ENCODE peak calls at places on chromosome 9, in nine cellular contexts. One of them, this sample, is unnamed.

GRCh38 chr9:114678847-114679246 is 3.1 kb downstream of the TEX48 start:
- DNase-seq in stimulated activated naive CD8-positive, alpha-beta T cell treated with anti-CD3 and anti-CD28 coated beads, Interleukin-15, Interleukin-2, amounts not matched to agents 100 U/mL and 50 U/mL, for 24 hours: no peak
- DNase-seq in HT-29: no peak
- DNase-seq in AG09309: no peak
- DNase-seq in SK-N-DZ: no peak
- DNase-seq in tibial nerve: no peak
- DNase-seq in activated CD4-positive, alpha-beta T cell treated with anti-CD3 and anti-CD28 coated beads for 4 hours: no peak
- DNase-seq in AML-193: no peak
- DNase-seq in right lobe of liver: no peak
- DNase-seq in this sample: no peak

GRCh38 chr9:129140397-129141065 is 29.3 kb downstream of the PTPA start:
- DNase-seq in stimulated activated naive CD8-positive, alpha-beta T cell treated with anti-CD3 and anti-CD28 coated beads, Interleukin-15, Interleukin-2, amounts not matched to agents 100 U/mL and 50 U/mL, for 24 hours: peak
- DNase-seq in HT-29: peak
- DNase-seq in AG09309: no peak
- DNase-seq in SK-N-DZ: peak
- DNase-seq in tibial nerve: no peak
- DNase-seq in activated CD4-positive, alpha-beta T cell treated with anti-CD3 and anti-CD28 coated beads for 4 hours: peak
- DNase-seq in AML-193: no peak
- DNase-seq in right lobe of liver: no peak
- DNase-seq in this sample: no peak

GRCh38 chr9:131490514-131490913 is 12.2 kb upstream of the POMT1 start:
- DNase-seq in stimulated activated naive CD8-positive, alpha-beta T cell treated with anti-CD3 and anti-CD28 coated beads, Interleukin-15, Interleukin-2, amounts not matched to agents 100 U/mL and 50 U/mL, for 24 hours: no peak
- DNase-seq in HT-29: no peak
- DNase-seq in AG09309: no peak
- DNase-seq in SK-N-DZ: no peak
- DNase-seq in tibial nerve: no peak
- DNase-seq in activated CD4-positive, alpha-beta T cell treated with anti-CD3 and anti-CD28 coated beads for 4 hours: no peak
- DNase-seq in AML-193: no peak
- DNase-seq in right lobe of liver: no peak
- DNase-seq in this sample: no peak

GRCh38 chr9:99361827-99362226 is 139.7 kb downstream of the SEC61B start:
- DNase-seq in stimulated activated naive CD8-positive, alpha-beta T cell treated with anti-CD3 and anti-CD28 coated beads, Interleukin-15, Interleukin-2, amounts not matched to agents 100 U/mL and 50 U/mL, for 24 hours: no peak
- DNase-seq in HT-29: no peak
- DNase-seq in AG09309: no peak
- DNase-seq in SK-N-DZ: no peak
- DNase-seq in tibial nerve: no peak
- DNase-seq in activated CD4-positive, alpha-beta T cell treated with anti-CD3 and anti-CD28 coated beads for 4 hours: no peak
- DNase-seq in AML-193: no peak
- DNase-seq in right lobe of liver: no peak
- DNase-seq in this sample: no peak

GRCh38 chr9:89380437-89381307 is 62.4 kb downstream of the SECISBP2 start:
- DNase-seq in stimulated activated naive CD8-positive, alpha-beta T cell treated with anti-CD3 and anti-CD28 coated beads, Interleukin-15, Interleukin-2, amounts not matched to agents 100 U/mL and 50 U/mL, for 24 hours: no peak
- DNase-seq in HT-29: no peak
- DNase-seq in AG09309: no peak
- DNase-seq in SK-N-DZ: no peak
- DNase-seq in tibial nerve: no peak
- DNase-seq in activated CD4-positive, alpha-beta T cell treated with anti-CD3 and anti-CD28 coated beads for 4 hours: no peak
- DNase-seq in AML-193: no peak
- DNase-seq in right lobe of liver: no peak
- DNase-seq in this sample: no peak

GRCh38 chr9:22171691-22172090 is 162.6 kb upstream of the CDKN2B start:
- DNase-seq in stimulated activated naive CD8-positive, alpha-beta T cell treated with anti-CD3 and anti-CD28 coated beads, Interleukin-15, Interleukin-2, amounts not matched to agents 100 U/mL and 50 U/mL, for 24 hours: no peak
- DNase-seq in HT-29: no peak
- DNase-seq in AG09309: no peak
- DNase-seq in SK-N-DZ: no peak
- DNase-seq in tibial nerve: no peak
- DNase-seq in activated CD4-positive, alpha-beta T cell treated with anti-CD3 and anti-CD28 coated beads for 4 hours: no peak
- DNase-seq in AML-193: no peak
- DNase-seq in right lobe of liver: no peak
- DNase-seq in this sample: no peak

GRCh38 chr9:89464991-89465390 is 32.9 kb downstream of the SEMA4D start:
- DNase-seq in stimulated activated naive CD8-positive, alpha-beta T cell treated with anti-CD3 and anti-CD28 coated beads, Interleukin-15, Interleukin-2, amounts not matched to agents 100 U/mL and 50 U/mL, for 24 hours: no peak
- DNase-seq in HT-29: no peak
- DNase-seq in AG09309: no peak
- DNase-seq in SK-N-DZ: no peak
- DNase-seq in tibial nerve: no peak
- DNase-seq in activated CD4-positive, alpha-beta T cell treated with anti-CD3 and anti-CD28 coated beads for 4 hours: no peak
- DNase-seq in AML-193: peak
- DNase-seq in right lobe of liver: no peak
- DNase-seq in this sample: no peak

GRCh38 chr9:137757613-137758029 is 120.0 kb upstream of the CACNA1B start:
- DNase-seq in stimulated activated naive CD8-positive, alpha-beta T cell treated with anti-CD3 and anti-CD28 coated beads, Interleukin-15, Interleukin-2, amounts not matched to agents 100 U/mL and 50 U/mL, for 24 hours: peak
- DNase-seq in HT-29: no peak
- DNase-seq in AG09309: peak
- DNase-seq in SK-N-DZ: no peak
- DNase-seq in tibial nerve: no peak
- DNase-seq in activated CD4-positive, alpha-beta T cell treated with anti-CD3 and anti-CD28 coated beads for 4 hours: peak
- DNase-seq in AML-193: no peak
- DNase-seq in right lobe of liver: no peak
- DNase-seq in this sample: no peak

GRCh38 chr9:127085186-127085585 is 37.2 kb downstream of the ANGPTL2 start:
- DNase-seq in stimulated activated naive CD8-positive, alpha-beta T cell treated with anti-CD3 and anti-CD28 coated beads, Interleukin-15, Interleukin-2, amounts not matched to agents 100 U/mL and 50 U/mL, for 24 hours: no peak
- DNase-seq in HT-29: no peak
- DNase-seq in AG09309: no peak
- DNase-seq in SK-N-DZ: no peak
- DNase-seq in tibial nerve: no peak
- DNase-seq in activated CD4-positive, alpha-beta T cell treated with anti-CD3 and anti-CD28 coated beads for 4 hours: no peak
- DNase-seq in AML-193: no peak
- DNase-seq in right lobe of liver: no peak
- DNase-seq in this sample: no peak

GRCh38 chr9:114385412-114386181 is 2.2 kb downstream of the AKNA start:
- DNase-seq in stimulated activated naive CD8-positive, alpha-beta T cell treated with anti-CD3 and anti-CD28 coated beads, Interleukin-15, Interleukin-2, amounts not matched to agents 100 U/mL and 50 U/mL, for 24 hours: peak
- DNase-seq in HT-29: no peak
- DNase-seq in AG09309: peak
- DNase-seq in SK-N-DZ: no peak
- DNase-seq in tibial nerve: peak
- DNase-seq in activated CD4-positive, alpha-beta T cell treated with anti-CD3 and anti-CD28 coated beads for 4 hours: peak
- DNase-seq in AML-193: peak
- DNase-seq in right lobe of liver: peak
- DNase-seq in this sample: peak

GRCh38 chr9:29290519-29290918 is 1717.2 kb upstream of the C9orf72 start:
- DNase-seq in stimulated activated naive CD8-positive, alpha-beta T cell treated with anti-CD3 and anti-CD28 coated beads, Interleukin-15, Interleukin-2, amounts not matched to agents 100 U/mL and 50 U/mL, for 24 hours: no peak
- DNase-seq in HT-29: no peak
- DNase-seq in AG09309: no peak
- DNase-seq in SK-N-DZ: no peak
- DNase-seq in tibial nerve: no peak
- DNase-seq in activated CD4-positive, alpha-beta T cell treated with anti-CD3 and anti-CD28 coated beads for 4 hours: no peak
- DNase-seq in AML-193: peak
- DNase-seq in right lobe of liver: no peak
- DNase-seq in this sample: no peak

GRCh38 chr9:94135222-94135621 is 51.0 kb downstream of the PTPDC1 start:
- DNase-seq in stimulated activated naive CD8-positive, alpha-beta T cell treated with anti-CD3 and anti-CD28 coated beads, Interleukin-15, Interleukin-2, amounts not matched to agents 100 U/mL and 50 U/mL, for 24 hours: no peak
- DNase-seq in HT-29: no peak
- DNase-seq in AG09309: peak
- DNase-seq in SK-N-DZ: no peak
- DNase-seq in tibial nerve: peak
- DNase-seq in activated CD4-positive, alpha-beta T cell treated with anti-CD3 and anti-CD28 coated beads for 4 hours: no peak
- DNase-seq in AML-193: peak
- DNase-seq in right lobe of liver: no peak
- DNase-seq in this sample: no peak

GRCh38 chr9:126347911-126348760 is 21.5 kb downstream of the MVB12B start:
- DNase-seq in stimulated activated naive CD8-positive, alpha-beta T cell treated with anti-CD3 and anti-CD28 coated beads, Interleukin-15, Interleukin-2, amounts not matched to agents 100 U/mL and 50 U/mL, for 24 hours: no peak
- DNase-seq in HT-29: no peak
- DNase-seq in AG09309: no peak
- DNase-seq in SK-N-DZ: no peak
- DNase-seq in tibial nerve: no peak
- DNase-seq in activated CD4-positive, alpha-beta T cell treated with anti-CD3 and anti-CD28 coated beads for 4 hours: no peak
- DNase-seq in AML-193: no peak
- DNase-seq in right lobe of liver: no peak
- DNase-seq in this sample: no peak

GRCh38 chr9:17824927-17825659 is 246.2 kb downstream of the SH3GL2 start:
- DNase-seq in stimulated activated naive CD8-positive, alpha-beta T cell treated with anti-CD3 and anti-CD28 coated beads, Interleukin-15, Interleukin-2, amounts not matched to agents 100 U/mL and 50 U/mL, for 24 hours: no peak
- DNase-seq in HT-29: no peak
- DNase-seq in AG09309: no peak
- DNase-seq in SK-N-DZ: no peak
- DNase-seq in tibial nerve: no peak
- DNase-seq in activated CD4-positive, alpha-beta T cell treated with anti-CD3 and anti-CD28 coated beads for 4 hours: no peak
- DNase-seq in AML-193: no peak
- DNase-seq in right lobe of liver: no peak
- DNase-seq in this sample: no peak

GRCh38 chr9:7510209-7510608 is 289.4 kb downstream of the DMAC1 start:
- DNase-seq in stimulated activated naive CD8-positive, alpha-beta T cell treated with anti-CD3 and anti-CD28 coated beads, Interleukin-15, Interleukin-2, amounts not matched to agents 100 U/mL and 50 U/mL, for 24 hours: no peak
- DNase-seq in HT-29: no peak
- DNase-seq in AG09309: no peak
- DNase-seq in SK-N-DZ: peak
- DNase-seq in tibial nerve: no peak
- DNase-seq in activated CD4-positive, alpha-beta T cell treated with anti-CD3 and anti-CD28 coated beads for 4 hours: no peak
- DNase-seq in AML-193: no peak
- DNase-seq in right lobe of liver: no peak
- DNase-seq in this sample: no peak

GRCh38 chr9:129716091-129716490 is 36.8 kb downstream of the PTGES start:
- DNase-seq in stimulated activated naive CD8-positive, alpha-beta T cell treated with anti-CD3 and anti-CD28 coated beads, Interleukin-15, Interleukin-2, amounts not matched to agents 100 U/mL and 50 U/mL, for 24 hours: no peak
- DNase-seq in HT-29: no peak
- DNase-seq in AG09309: no peak
- DNase-seq in SK-N-DZ: no peak
- DNase-seq in tibial nerve: no peak
- DNase-seq in activated CD4-positive, alpha-beta T cell treated with anti-CD3 and anti-CD28 coated beads for 4 hours: no peak
- DNase-seq in AML-193: no peak
- DNase-seq in right lobe of liver: no peak
- DNase-seq in this sample: no peak

GRCh38 chr9:109912726-109913460 is 132.9 kb downstream of the PALM2AKAP2 start:
- DNase-seq in stimulated activated naive CD8-positive, alpha-beta T cell treated with anti-CD3 and anti-CD28 coated beads, Interleukin-15, Interleukin-2, amounts not matched to agents 100 U/mL and 50 U/mL, for 24 hours: no peak
- DNase-seq in HT-29: peak
- DNase-seq in AG09309: no peak
- DNase-seq in SK-N-DZ: no peak
- DNase-seq in tibial nerve: no peak
- DNase-seq in activated CD4-positive, alpha-beta T cell treated with anti-CD3 and anti-CD28 coated beads for 4 hours: no peak
- DNase-seq in AML-193: no peak
- DNase-seq in right lobe of liver: no peak
- DNase-seq in this sample: no peak

GRCh38 chr9:89878687-89879086 is 273.9 kb downstream of the GADD45G start:
- DNase-seq in stimulated activated naive CD8-positive, alpha-beta T cell treated with anti-CD3 and anti-CD28 coated beads, Interleukin-15, Interleukin-2, amounts not matched to agents 100 U/mL and 50 U/mL, for 24 hours: no peak
- DNase-seq in HT-29: no peak
- DNase-seq in AG09309: no peak
- DNase-seq in SK-N-DZ: no peak
- DNase-seq in tibial nerve: peak
- DNase-seq in activated CD4-positive, alpha-beta T cell treated with anti-CD3 and anti-CD28 coated beads for 4 hours: no peak
- DNase-seq in AML-193: no peak
- DNase-seq in right lobe of liver: peak
- DNase-seq in this sample: no peak

GRCh38 chr9:26850995-26851394 is 41.6 kb downstream of the CAAP1 start:
- DNase-seq in stimulated activated naive CD8-positive, alpha-beta T cell treated with anti-CD3 and anti-CD28 coated beads, Interleukin-15, Interleukin-2, amounts not matched to agents 100 U/mL and 50 U/mL, for 24 hours: no peak
- DNase-seq in HT-29: no peak
- DNase-seq in AG09309: no peak
- DNase-seq in SK-N-DZ: no peak
- DNase-seq in tibial nerve: no peak
- DNase-seq in activated CD4-positive, alpha-beta T cell treated with anti-CD3 and anti-CD28 coated beads for 4 hours: no peak
- DNase-seq in AML-193: no peak
- DNase-seq in right lobe of liver: no peak
- DNase-seq in this sample: no peak

GRCh38 chr9:5518937-5519319 is 8.6 kb downstream of the PDCD1LG2 start:
- DNase-seq in stimulated activated naive CD8-positive, alpha-beta T cell treated with anti-CD3 and anti-CD28 coated beads, Interleukin-15, Interleukin-2, amounts not matched to agents 100 U/mL and 50 U/mL, for 24 hours: peak
- DNase-seq in HT-29: no peak
- DNase-seq in AG09309: no peak
- DNase-seq in SK-N-DZ: no peak
- DNase-seq in tibial nerve: no peak
- DNase-seq in activated CD4-positive, alpha-beta T cell treated with anti-CD3 and anti-CD28 coated beads for 4 hours: no peak
- DNase-seq in AML-193: no peak
- DNase-seq in right lobe of liver: no peak
- DNase-seq in this sample: no peak

GRCh38 chr9:129889461-129889935 is 54.2 kb downstream of the USP20 start:
- DNase-seq in stimulated activated naive CD8-positive, alpha-beta T cell treated with anti-CD3 and anti-CD28 coated beads, Interleukin-15, Interleukin-2, amounts not matched to agents 100 U/mL and 50 U/mL, for 24 hours: peak
- DNase-seq in HT-29: no peak
- DNase-seq in AG09309: no peak
- DNase-seq in SK-N-DZ: no peak
- DNase-seq in tibial nerve: no peak
- DNase-seq in activated CD4-positive, alpha-beta T cell treated with anti-CD3 and anti-CD28 coated beads for 4 hours: peak
- DNase-seq in AML-193: no peak
- DNase-seq in right lobe of liver: no peak
- DNase-seq in this sample: no peak

GRCh38 chr9:75712690-75713089 is 177.8 kb upstream of the PCSK5 start:
- DNase-seq in stimulated activated naive CD8-positive, alpha-beta T cell treated with anti-CD3 and anti-CD28 coated beads, Interleukin-15, Interleukin-2, amounts not matched to agents 100 U/mL and 50 U/mL, for 24 hours: no peak
- DNase-seq in HT-29: no peak
- DNase-seq in AG09309: no peak
- DNase-seq in SK-N-DZ: no peak
- DNase-seq in tibial nerve: no peak
- DNase-seq in activated CD4-positive, alpha-beta T cell treated with anti-CD3 and anti-CD28 coated beads for 4 hours: no peak
- DNase-seq in AML-193: no peak
- DNase-seq in right lobe of liver: no peak
- DNase-seq in this sample: no peak

GRCh38 chr9:119905706-119906105 is 536.5 kb upstream of the BRINP1 start:
- DNase-seq in stimulated activated naive CD8-positive, alpha-beta T cell treated with anti-CD3 and anti-CD28 coated beads, Interleukin-15, Interleukin-2, amounts not matched to agents 100 U/mL and 50 U/mL, for 24 hours: no peak
- DNase-seq in HT-29: no peak
- DNase-seq in AG09309: no peak
- DNase-seq in SK-N-DZ: no peak
- DNase-seq in tibial nerve: no peak
- DNase-seq in activated CD4-positive, alpha-beta T cell treated with anti-CD3 and anti-CD28 coated beads for 4 hours: no peak
- DNase-seq in AML-193: no peak
- DNase-seq in right lobe of liver: no peak
- DNase-seq in this sample: no peak

GRCh38 chr9:130421154-130421801 is 23.5 kb upstream of the ASS1 start:
- DNase-seq in stimulated activated naive CD8-positive, alpha-beta T cell treated with anti-CD3 and anti-CD28 coated beads, Interleukin-15, Interleukin-2, amounts not matched to agents 100 U/mL and 50 U/mL, for 24 hours: no peak
- DNase-seq in HT-29: no peak
- DNase-seq in AG09309: no peak
- DNase-seq in SK-N-DZ: no peak
- DNase-seq in tibial nerve: no peak
- DNase-seq in activated CD4-positive, alpha-beta T cell treated with anti-CD3 and anti-CD28 coated beads for 4 hours: no peak
- DNase-seq in AML-193: no peak
- DNase-seq in right lobe of liver: no peak
- DNase-seq in this sample: no peak

GRCh38 chr9:137390553-137391410 is 32.2 kb downstream of the EXD3 start:
- DNase-seq in stimulated activated naive CD8-positive, alpha-beta T cell treated with anti-CD3 and anti-CD28 coated beads, Interleukin-15, Interleukin-2, amounts not matched to agents 100 U/mL and 50 U/mL, for 24 hours: no peak
- DNase-seq in HT-29: peak
- DNase-seq in AG09309: no peak
- DNase-seq in SK-N-DZ: no peak
- DNase-seq in tibial nerve: no peak
- DNase-seq in activated CD4-positive, alpha-beta T cell treated with anti-CD3 and anti-CD28 coated beads for 4 hours: no peak
- DNase-seq in AML-193: no peak
- DNase-seq in right lobe of liver: no peak
- DNase-seq in this sample: no peak

GRCh38 chr9:12996971-12997370 is 222.2 kb downstream of the LURAP1L start:
- DNase-seq in stimulated activated naive CD8-positive, alpha-beta T cell treated with anti-CD3 and anti-CD28 coated beads, Interleukin-15, Interleukin-2, amounts not matched to agents 100 U/mL and 50 U/mL, for 24 hours: no peak
- DNase-seq in HT-29: no peak
- DNase-seq in AG09309: no peak
- DNase-seq in SK-N-DZ: no peak
- DNase-seq in tibial nerve: no peak
- DNase-seq in activated CD4-positive, alpha-beta T cell treated with anti-CD3 and anti-CD28 coated beads for 4 hours: no peak
- DNase-seq in AML-193: no peak
- DNase-seq in right lobe of liver: no peak
- DNase-seq in this sample: no peak

GRCh38 chr9:16406536-16407225 is 463.8 kb downstream of the BNC2 start:
- DNase-seq in stimulated activated naive CD8-positive, alpha-beta T cell treated with anti-CD3 and anti-CD28 coated beads, Interleukin-15, Interleukin-2, amounts not matched to agents 100 U/mL and 50 U/mL, for 24 hours: no peak
- DNase-seq in HT-29: no peak
- DNase-seq in AG09309: no peak
- DNase-seq in SK-N-DZ: no peak
- DNase-seq in tibial nerve: no peak
- DNase-seq in activated CD4-positive, alpha-beta T cell treated with anti-CD3 and anti-CD28 coated beads for 4 hours: no peak
- DNase-seq in AML-193: no peak
- DNase-seq in right lobe of liver: no peak
- DNase-seq in this sample: no peak

GRCh38 chr9:133269537-133270357 is 5.3 kb downstream of the ABO start:
- DNase-seq in stimulated activated naive CD8-positive, alpha-beta T cell treated with anti-CD3 and anti-CD28 coated beads, Interleukin-15, Interleukin-2, amounts not matched to agents 100 U/mL and 50 U/mL, for 24 hours: no peak
- DNase-seq in HT-29: no peak
- DNase-seq in AG09309: no peak
- DNase-seq in SK-N-DZ: no peak
- DNase-seq in tibial nerve: no peak
- DNase-seq in activated CD4-positive, alpha-beta T cell treated with anti-CD3 and anti-CD28 coated beads for 4 hours: no peak
- DNase-seq in AML-193: no peak
- DNase-seq in right lobe of liver: no peak
- DNase-seq in this sample: no peak